ENCODE peak calls at places on chromosomes 12 and 14, in seven cellular contexts. U is ascending aorta, R is GM23338, O is neural progenitor cell, V is AG04450, Z is DND-41, B is PC-3. X is an unnamed sample.

GRCh38 chr12:12582895-12583303 is 20.2 kb upstream of the DUSP16 start:
- DNase-seq in U (no peak), R (no peak), O (no peak), V (no peak), Z (no peak), B (peak; percentile 91), X (peak; percentile 85)

GRCh38 chr12:5478081-5478706 is 46.3 kb downstream of the NTF3 start:
- DNase-seq in U (no peak), R (no peak), O (peak; percentile 72), V (no peak), Z (no peak), B (no peak), X (no peak)

GRCh38 chr12:19654630-19655384 is 215.5 kb downstream of the AEBP2 start:
- DNase-seq in U (no peak), R (no peak), O (no peak), V (peak; percentile 21), Z (no peak), B (no peak), X (no peak)

GRCh38 chr14:95727084-95727700 is 13.3 kb upstream of the TCL1A start:
- DNase-seq in U (no peak), R (no peak), O (no peak), V (no peak), Z (no peak), B (no peak), X (no peak)

GRCh38 chr14:27389402-27389801 is 791.6 kb upstream of the NOVA1 start:
- DNase-seq in U (no peak), R (no peak), O (no peak), V (no peak), Z (no peak), B (no peak), X (no peak)

GRCh38 chr12:22321620-22322019 is 12.9 kb downstream of the ST8SIA1 start:
- DNase-seq in U (peak; percentile 63), R (peak; percentile 22), O (peak; percentile 7), V (no peak), Z (no peak), B (peak; percentile 7), X (no peak)

GRCh38 chr12:115988629-115989563 is 288.6 kb downstream of the MED13L start:
- DNase-seq in U (no peak), R (no peak), O (no peak), V (no peak), Z (no peak), B (peak; percentile 48), X (no peak)

GRCh38 chr14:60226296-60226695 is 22.7 kb upstream of the PPM1A start:
- DNase-seq in U (no peak), R (no peak), O (no peak), V (no peak), Z (no peak), B (no peak), X (no peak)

GRCh38 chr12:82357340-82357739 is 847 bp downstream of the CCDC59 start:
- DNase-seq in U (no peak), R (no peak), O (no peak), V (no peak), Z (no peak), B (no peak), X (no peak)

GRCh38 chr14:58574623-58575022 is 63.1 kb upstream of the DACT1 start:
- DNase-seq in U (no peak), R (peak; percentile 71), O (no peak), V (no peak), Z (no peak), B (peak; percentile 40), X (no peak)

GRCh38 chr14:104141621-104142091 is 3.3 kb downstream of the KIF26A start:
- DNase-seq in U (peak; percentile 44), R (no peak), O (no peak), V (no peak), Z (no peak), B (no peak), X (no peak)

GRCh38 chr12:9792961-9793617 is 32.4 kb upstream of the CD69 start:
- DNase-seq in U (no peak), R (no peak), O (no peak), V (peak; percentile 8), Z (no peak), B (peak; percentile 84), X (no peak)

GRCh38 chr14:22531451-22532344 is 57.3 kb downstream of the DAD1 start:
- DNase-seq in U (no peak), R (no peak), O (no peak), V (no peak), Z (no peak), B (no peak), X (peak; percentile 79)

GRCh38 chr14:94823556-94824341 is 53.8 kb upstream of the GSC start:
- DNase-seq in U (no peak), R (peak; percentile 15), O (no peak), V (no peak), Z (peak; percentile 55), B (no peak), X (no peak)

GRCh38 chr14:106883218-106883692 is 1356.9 kb downstream of the TMEM121 start:
- DNase-seq in U (peak; percentile 71), R (peak; percentile 1), O (no peak), V (no peak), Z (peak; percentile 43), B (peak; percentile 19), X (peak; percentile 58)

GRCh38 chr14:23437142-23438129 is 2.0 kb upstream of the MYH7 start:
- DNase-seq in U (no peak), R (no peak), O (no peak), V (no peak), Z (no peak), B (no peak), X (no peak)

GRCh38 chr14:103073876-103074698 is 9.9 kb upstream of the LBHD2 start:
- DNase-seq in U (peak; percentile 61), R (no peak), O (no peak), V (no peak), Z (no peak), B (no peak), X (no peak)

GRCh38 chr14:57574617-57575288 is 81.1 kb upstream of the CCDC198 start:
- DNase-seq in U (no peak), R (peak; percentile 27), O (no peak), V (no peak), Z (no peak), B (peak; percentile 49), X (no peak)

GRCh38 chr12:105433804-105434203 is 103.3 kb downstream of the C12orf75 start:
- DNase-seq in U (no peak), R (no peak), O (no peak), V (no peak), Z (no peak), B (peak; percentile 88), X (no peak)

GRCh38 chr14:22520235-22520634 is 68.8 kb downstream of the DAD1 start:
- DNase-seq in U (peak; percentile 24), R (no peak), O (no peak), V (peak; percentile 45), Z (no peak), B (no peak), X (no peak)

DNA sequence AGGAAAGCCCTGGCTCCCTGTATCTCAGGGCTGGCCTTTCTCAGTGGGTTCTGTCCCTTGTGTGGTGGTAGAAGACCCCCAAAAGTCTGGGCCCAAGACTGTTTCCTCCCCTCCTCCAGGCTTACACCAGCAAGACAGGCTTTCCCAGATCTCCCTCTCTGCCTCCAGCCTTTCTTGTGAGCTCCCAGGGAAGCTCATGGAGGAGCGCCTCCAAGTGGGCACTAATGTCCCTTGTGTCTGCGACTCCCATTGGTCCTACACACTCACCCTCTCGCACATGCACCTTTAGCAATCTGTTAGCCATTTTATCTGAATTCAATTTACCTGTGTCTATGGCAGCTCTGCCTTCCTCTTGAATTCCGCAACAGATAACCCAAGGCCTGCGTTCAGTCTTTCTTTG is 251.1 kb upstream of the CAND1 start:
- DNase-seq in U (no peak), R (peak; percentile 78), O (peak; percentile 41), V (no peak), Z (no peak), B (peak; percentile 27), X (no peak)
- TF ChIP-seq CTCF in U (no peak), R (peak; percentile 63), O (peak; percentile 38), V (no peak), Z (no peak), B (peak; percentile 50), X (peak; percentile 3)

GRCh38 chr14:74964787-74965769 is 9.7 kb upstream of the PGF start:
- DNase-seq in U (no peak), R (no peak), O (no peak), V (no peak), Z (no peak), B (peak; percentile 47), X (no peak)

GRCh38 chr14:74965770-74966153 is 10.4 kb upstream of the PGF start:
- DNase-seq in U (no peak), R (no peak), O (no peak), V (no peak), Z (no peak), B (peak; percentile 52), X (no peak)

GRCh38 chr14:74963178-74963704 is 7.8 kb upstream of the PGF start:
- DNase-seq in U (no peak), R (no peak), O (no peak), V (no peak), Z (no peak), B (no peak), X (no peak)

GRCh38 chr14:74963705-74964271 is 8.4 kb upstream of the PGF start:
- DNase-seq in U (no peak), R (no peak), O (no peak), V (no peak), Z (no peak), B (no peak), X (no peak)

GRCh38 chr14:74967618-74968017 is 12.2 kb upstream of the PGF start:
- DNase-seq in U (no peak), R (no peak), O (no peak), V (no peak), Z (no peak), B (no peak), X (no peak)
- H3K4me3 ChIP-seq in U (no peak overlapping the region), R (no peak overlapping the region), O (no peak overlapping the region), V (no peak overlapping the region), Z (no peak overlapping the region), B (no peak overlapping the region), X (no peak overlapping the region)

GRCh38 chr14:64879635-64880381 is at the start of gene SPTB:
- DNase-seq in U (no peak), R (peak; percentile 76), O (peak; percentile 73), V (no peak), Z (peak; percentile 56), B (peak; percentile 44), X (peak; percentile 61)
- TF ChIP-seq CTCF in U (no peak), R (peak; percentile 13), O (peak; percentile 21), V (no peak), Z (no peak), B (no peak), X (no peak)

DNA sequence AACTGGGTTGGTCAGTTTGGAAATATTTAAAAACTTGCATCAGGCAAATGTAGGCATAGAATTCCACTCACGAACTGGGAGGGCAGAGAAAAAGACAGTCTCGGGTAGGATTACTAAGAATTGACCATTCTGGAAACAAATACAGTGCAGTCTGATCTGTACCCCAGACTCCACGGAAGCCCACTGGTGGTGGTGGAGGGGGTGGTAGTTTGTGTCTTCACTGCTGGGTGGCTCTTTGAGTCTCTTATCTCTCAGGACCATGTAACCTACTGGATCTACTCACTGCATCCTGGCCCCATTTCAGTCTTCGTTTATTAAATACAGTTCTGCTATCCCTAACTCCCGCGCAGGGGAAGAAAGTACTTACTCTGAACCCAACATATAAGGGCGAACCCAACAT is 1.8 kb downstream of the SLC2A3 start:
- DNase-seq in U (no peak), R (no peak), O (no peak), V (no peak), Z (peak; percentile 24), B (no peak), X (no peak)
- H3K4me3 ChIP-seq in U (peak overlapping the region; percentile 71), R (peak overlapping the region; percentile 95), O (peak overlapping the region; percentile 94), V (peak overlapping the region; percentile 93), Z (peak overlapping the region; percentile 71), B (no peak overlapping the region), X (peak overlapping the region; percentile 85)